ENCODE peak calls at places on chromosome 14, in five cellular contexts. One of them, this sample, is unnamed.
A peak's percentile ranks its signal among the peaks of the same experiment; 100 is the strongest.

GRCh38 chr14:70000601-70001000 is 121.4 kb downstream of the SMOC1 start:
- DNase-seq in aorta: no peak
- DNase-seq in EL: no peak
- DNase-seq in NCI-H1105: no peak
- DNase-seq in stimulated activated CD4-positive, alpha-beta T cell treated with anti-CD3 and anti-CD28 coated beads, Interleukin-15, amount 100 ng/mL, for 1 hour: no peak
- DNase-seq in this sample: no peak

GRCh38 chr14:24381363-24382102 is 13.5 kb downstream of the NFATC4 start:
- DNase-seq in aorta: no peak
- DNase-seq in EL: no peak
- DNase-seq in NCI-H1105: no peak
- DNase-seq in stimulated activated CD4-positive, alpha-beta T cell treated with anti-CD3 and anti-CD28 coated beads, Interleukin-15, amount 100 ng/mL, for 1 hour: no peak
- DNase-seq in this sample: no peak

GRCh38 chr14:68522510-68523325 is 270.1 kb downstream of the ZFP36L1 start:
- DNase-seq in aorta: no peak
- DNase-seq in EL: no peak
- DNase-seq in NCI-H1105: peak; percentile 23
- DNase-seq in stimulated activated CD4-positive, alpha-beta T cell treated with anti-CD3 and anti-CD28 coated beads, Interleukin-15, amount 100 ng/mL, for 1 hour: no peak
- DNase-seq in this sample: no peak

GRCh38 chr14:66401447-66402095 is 84.6 kb upstream of the CCDC196 start:
- DNase-seq in aorta: no peak
- DNase-seq in EL: peak; percentile 15
- DNase-seq in NCI-H1105: peak; percentile 22
- DNase-seq in stimulated activated CD4-positive, alpha-beta T cell treated with anti-CD3 and anti-CD28 coated beads, Interleukin-15, amount 100 ng/mL, for 1 hour: no peak
- DNase-seq in this sample: peak; percentile 28

GRCh38 chr14:60655898-60656754 is 6.8 kb upstream of the SIX1 start:
- DNase-seq in aorta: no peak
- DNase-seq in EL: no peak
- DNase-seq in NCI-H1105: peak; percentile 66
- DNase-seq in stimulated activated CD4-positive, alpha-beta T cell treated with anti-CD3 and anti-CD28 coated beads, Interleukin-15, amount 100 ng/mL, for 1 hour: no peak
- DNase-seq in this sample: no peak

GRCh38 chr14:22939684-22940083 is 10.5 kb upstream of the PRMT5 start:
- DNase-seq in aorta: no peak
- DNase-seq in EL: peak; percentile 67
- DNase-seq in NCI-H1105: no peak
- DNase-seq in stimulated activated CD4-positive, alpha-beta T cell treated with anti-CD3 and anti-CD28 coated beads, Interleukin-15, amount 100 ng/mL, for 1 hour: no peak
- DNase-seq in this sample: peak; percentile 43

GRCh38 chr14:51242545-51243490 is 2.8 kb downstream of the TMX1 start:
- DNase-seq in aorta: no peak
- DNase-seq in EL: no peak
- DNase-seq in NCI-H1105: no peak
- DNase-seq in stimulated activated CD4-positive, alpha-beta T cell treated with anti-CD3 and anti-CD28 coated beads, Interleukin-15, amount 100 ng/mL, for 1 hour: no peak
- DNase-seq in this sample: no peak

GRCh38 chr14:68000516-68000915 is 180.9 kb downstream of the RAD51B start:
- DNase-seq in aorta: no peak
- DNase-seq in EL: peak; percentile 38
- DNase-seq in NCI-H1105: no peak
- DNase-seq in stimulated activated CD4-positive, alpha-beta T cell treated with anti-CD3 and anti-CD28 coated beads, Interleukin-15, amount 100 ng/mL, for 1 hour: no peak
- DNase-seq in this sample: no peak

GRCh38 chr14:69522026-69522425 is 37.5 kb downstream of the PLEKHD1 start:
- DNase-seq in aorta: no peak
- DNase-seq in EL: no peak
- DNase-seq in NCI-H1105: no peak
- DNase-seq in stimulated activated CD4-positive, alpha-beta T cell treated with anti-CD3 and anti-CD28 coated beads, Interleukin-15, amount 100 ng/mL, for 1 hour: no peak
- DNase-seq in this sample: no peak

GRCh38 chr14:92832137-92832700 is 38.1 kb downstream of the GOLGA5 start:
- DNase-seq in aorta: no peak
- DNase-seq in EL: no peak
- DNase-seq in NCI-H1105: no peak
- DNase-seq in stimulated activated CD4-positive, alpha-beta T cell treated with anti-CD3 and anti-CD28 coated beads, Interleukin-15, amount 100 ng/mL, for 1 hour: no peak
- DNase-seq in this sample: no peak

GRCh38 chr14:30158299-30158698 is 230.7 kb upstream of the PRKD1 start:
- DNase-seq in aorta: no peak
- DNase-seq in EL: no peak
- DNase-seq in NCI-H1105: no peak
- DNase-seq in stimulated activated CD4-positive, alpha-beta T cell treated with anti-CD3 and anti-CD28 coated beads, Interleukin-15, amount 100 ng/mL, for 1 hour: no peak
- DNase-seq in this sample: no peak

GRCh38 chr14:90184094-90184493 is 72.3 kb upstream of the PSMC1 start:
- DNase-seq in aorta: no peak
- DNase-seq in EL: no peak
- DNase-seq in NCI-H1105: no peak
- DNase-seq in stimulated activated CD4-positive, alpha-beta T cell treated with anti-CD3 and anti-CD28 coated beads, Interleukin-15, amount 100 ng/mL, for 1 hour: no peak
- DNase-seq in this sample: no peak

GRCh38 chr14:65976771-65977170 is 509.4 kb upstream of the CCDC196 start:
- DNase-seq in aorta: no peak
- DNase-seq in EL: peak; percentile 4
- DNase-seq in NCI-H1105: no peak
- DNase-seq in stimulated activated CD4-positive, alpha-beta T cell treated with anti-CD3 and anti-CD28 coated beads, Interleukin-15, amount 100 ng/mL, for 1 hour: no peak
- DNase-seq in this sample: no peak

GRCh38 chr14:104390941-104391901 is 188.3 kb upstream of the C14orf180 start:
- DNase-seq in aorta: peak; percentile 55
- DNase-seq in EL: no peak
- DNase-seq in NCI-H1105: no peak
- DNase-seq in stimulated activated CD4-positive, alpha-beta T cell treated with anti-CD3 and anti-CD28 coated beads, Interleukin-15, amount 100 ng/mL, for 1 hour: no peak
- DNase-seq in this sample: no peak

GRCh38 chr14:101128478-101129450 is 225.2 kb upstream of the RTL1 start:
- DNase-seq in aorta: no peak
- DNase-seq in EL: no peak
- DNase-seq in NCI-H1105: no peak
- DNase-seq in stimulated activated CD4-positive, alpha-beta T cell treated with anti-CD3 and anti-CD28 coated beads, Interleukin-15, amount 100 ng/mL, for 1 hour: no peak
- DNase-seq in this sample: no peak

GRCh38 chr14:100899841-100900771 is 3.4 kb downstream of the RTL1 start:
- DNase-seq in aorta: peak; percentile 52
- DNase-seq in EL: no peak
- DNase-seq in NCI-H1105: no peak
- DNase-seq in stimulated activated CD4-positive, alpha-beta T cell treated with anti-CD3 and anti-CD28 coated beads, Interleukin-15, amount 100 ng/mL, for 1 hour: no peak
- DNase-seq in this sample: no peak